ENCODE peak calls at places on chromosomes 7 and 10, in seven cellular contexts. C is body of pancreas; X is PC-9; E is OCI-LY7; Y is heart left ventricle; F is CD8-positive, alpha-beta T cell; H is GM23248. D is an unnamed sample.

GRCh38 chr7:131829911-131830310 is 273.5 kb upstream of the PODXL start:
- DNase-seq in Y (peak; percentile 46), F (no peak), C (peak; percentile 14), X (no peak), H (peak; percentile 16), E (no peak), D (no peak)

GRCh38 chr7:114519215-114519614 is 104.6 kb downstream of the FOXP2 start:
- DNase-seq in H (no peak), F (no peak), Y (no peak), E (no peak), X (no peak), C (no peak), D (no peak)

GRCh38 chr7:115721293-115721920 is 309.2 kb downstream of the TFEC start:
- DNase-seq in H (no peak), C (no peak), X (no peak), E (no peak), Y (no peak), F (no peak), D (no peak)

GRCh38 chr7:155918720-155919399 is 106.6 kb upstream of the SHH start:
- DNase-seq in E (no peak), C (peak; percentile 74), X (peak; percentile 99), Y (peak; percentile 27), F (no peak), H (peak; percentile 17), D (peak; percentile 88)

GRCh38 chr7:70795948-70796347 is 336.0 kb upstream of the GALNT17 start:
- DNase-seq in H (no peak), Y (no peak), F (no peak), E (no peak), C (no peak), X (no peak), D (no peak)

GRCh38 chr7:1817061-1817712 is 147.1 kb downstream of the ELFN1 start:
- DNase-seq in Y (no peak), C (no peak), F (no peak), E (no peak), X (peak; percentile 23), H (no peak), D (no peak)

GRCh38 chr10:99743841-99744240 is 11.8 kb downstream of the CUTC start:
- DNase-seq in E (no peak), C (no peak), X (no peak), Y (no peak), H (no peak), F (no peak), D (no peak)

GRCh38 chr7:157673573-157673972 is 336.8 kb downstream of the DNAJB6 start:
- DNase-seq in H (no peak), X (no peak), F (no peak), E (no peak), Y (no peak), C (no peak), D (no peak)

GRCh38 chr7:28672397-28672797 is 260.1 kb downstream of the CREB5 start:
- DNase-seq in H (no peak), Y (no peak), E (no peak), X (no peak), C (no peak), F (no peak), D (no peak)

GRCh38 chr10:60733189-60733815 is 45.0 kb upstream of the CDK1 start:
- DNase-seq in E (no peak), C (peak; percentile 73), Y (no peak), X (peak; percentile 60), H (peak; percentile 32), F (no peak), D (peak; percentile 16)

GRCh38 chr10:48744587-48744986 is 59.9 kb downstream of the WDFY4 start:
- DNase-seq in H (no peak), X (no peak), C (no peak), E (no peak), Y (no peak), F (no peak), D (no peak)

GRCh38 chr10:82212753-82213152 is 337.8 kb downstream of the NRG3 start:
- DNase-seq in C (no peak), Y (no peak), H (no peak), E (no peak), F (no peak), X (no peak), D (no peak)

GRCh38 chr7:50814166-50814565 is 31.5 kb upstream of the GRB10 start:
- DNase-seq in Y (no peak), E (no peak), H (no peak), X (no peak), F (no peak), C (no peak), D (no peak)

GRCh38 chr7:88268858-88269257 is 37.8 kb downstream of the STEAP4 start:
- DNase-seq in E (no peak), X (peak; percentile 25), F (no peak), H (no peak), C (peak; percentile 13), Y (no peak), D (no peak)

GRCh38 chr7:150931199-150931869 is 46.8 kb downstream of the KCNH2 start:
- DNase-seq in F (no peak), C (no peak), X (no peak), H (no peak), E (no peak), Y (no peak), D (no peak)

GRCh38 chr10:94285271-94285670 is 77.5 kb downstream of the NOC3L start:
- DNase-seq in Y (no peak), F (no peak), H (no peak), E (no peak), X (no peak), C (no peak), D (no peak)

GRCh38 chr7:84060000-84060399 is 134.6 kb downstream of the SEMA3A start:
- DNase-seq in X (no peak), Y (no peak), F (no peak), E (no peak), C (no peak), H (no peak), D (no peak)

GRCh38 chr7:67137464-67137863 is 140.8 kb downstream of the TYW1 start:
- DNase-seq in H (peak; percentile 24), Y (no peak), C (no peak), X (no peak), E (no peak), F (no peak), D (no peak)

GRCh38 chr7:74356589-74357315 is 67.5 kb downstream of the CLIP2 start:
- DNase-seq in H (no peak), X (no peak), Y (no peak), F (no peak), C (no peak), E (no peak), D (no peak)

GRCh38 chr10:72044417-72045041 is 43.8 kb downstream of the SPOCK2 start:
- DNase-seq in F (no peak), X (no peak), H (no peak), C (peak; percentile 40), Y (peak; percentile 58), E (no peak), D (peak; percentile 61)

GRCh38 chr10:132359305-132360040 is 27.5 kb downstream of the LRRC27 start:
- DNase-seq in X (no peak), E (no peak), C (no peak), Y (peak; percentile 77), H (no peak), F (no peak), D (no peak)

GRCh38 chr10:69643779-69644657 is 14.0 kb downstream of the FAM241B start:
- DNase-seq in F (no peak), Y (no peak), H (no peak), C (no peak), X (no peak), E (no peak), D (no peak)

GRCh38 chr10:118939216-118940007 is 90.1 kb upstream of the NANOS1 start:
- DNase-seq in F (no peak), Y (no peak), X (no peak), H (peak; percentile 65), C (no peak), E (no peak), D (no peak)

GRCh38 chr10:132971448-132972148 is 29.2 kb upstream of the CFAP46 start:
- DNase-seq in H (no peak), X (no peak), E (no peak), F (no peak), Y (no peak), C (no peak), D (no peak)

GRCh38 chr7:7783001-7783400 is 64.6 kb upstream of the RPA3 start:
- DNase-seq in E (no peak), Y (no peak), F (no peak), C (no peak), X (no peak), H (no peak), D (no peak)

DNA sequence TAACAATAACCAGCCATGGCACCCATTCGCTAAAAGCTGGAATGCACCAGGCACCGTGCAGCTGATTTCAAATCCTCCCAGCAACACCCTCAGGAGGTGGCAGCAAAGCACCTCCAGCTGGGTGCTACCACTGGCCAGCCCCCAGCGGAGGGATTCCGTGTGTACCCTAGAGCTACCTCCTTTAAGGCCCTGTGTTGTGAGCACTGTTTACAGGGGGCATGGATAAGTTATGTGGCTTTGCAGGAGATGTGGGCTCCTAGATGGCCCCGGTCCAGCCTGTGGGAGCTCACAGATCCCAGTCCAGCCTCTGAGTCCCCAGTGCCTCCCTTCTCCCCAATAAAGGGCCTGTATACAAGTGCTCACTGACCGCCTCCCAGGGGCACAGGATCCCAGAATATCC is 27.1 kb downstream of the TNRC18 start:
- DNase-seq in E (peak; percentile 78), X (peak; percentile 47), Y (no peak), C (peak; percentile 30), F (peak; percentile 47), H (peak; percentile 57), D (no peak)
- H3K4me3 ChIP-seq in E (peak overlapping the region; percentile 83), X (peak overlapping the region; percentile 84), Y (no peak overlapping the region), C (no peak overlapping the region), F (peak overlapping the region; percentile 96), H (peak overlapping the region; percentile 78), D (no peak overlapping the region)

DNA sequence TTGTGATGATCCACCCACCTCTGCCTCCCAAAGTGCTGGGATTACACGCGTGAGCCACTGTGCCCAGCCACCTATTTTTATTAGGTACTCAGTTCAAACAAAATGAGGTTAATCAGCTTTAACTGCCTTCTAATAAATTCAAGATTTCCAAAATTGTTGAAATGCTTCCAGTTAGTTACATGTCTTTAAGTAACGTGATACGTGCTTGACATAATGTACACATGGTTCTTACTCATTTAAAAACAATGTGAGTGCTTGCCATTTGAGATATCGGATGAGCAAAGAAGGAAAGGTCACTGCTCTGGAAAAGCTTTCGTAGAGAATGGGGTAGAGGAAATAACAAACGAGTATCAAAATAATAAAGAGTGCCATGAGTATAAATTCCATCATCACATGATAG is 83.6 kb downstream of the KMT2E start:
- DNase-seq in Y (no peak), C (no peak), F (no peak), H (peak; percentile 88), X (peak; percentile 60), E (no peak), D (no peak)
- H3K27ac ChIP-seq in Y (peak overlapping the region; percentile 38), C (no peak overlapping the region), F (no peak overlapping the region), H (peak overlapping the region; percentile 61), X (no peak overlapping the region), E (no peak overlapping the region), D (no peak overlapping the region)

GRCh38 chr10:97427571-97428179 is 1.7 kb downstream of the PGAM1 start:
- DNase-seq in F (no peak), C (peak; percentile 45), Y (no peak), H (peak; percentile 70), E (no peak), X (peak; percentile 55), D (no peak)
- H3K4me3 ChIP-seq in F (peak overlapping the region; percentile 84), C (no peak overlapping the region), Y (peak overlapping the region; percentile 92), H (peak overlapping the region; percentile 88), E (peak overlapping the region; percentile 87), X (peak overlapping the region; percentile 84), D (no peak overlapping the region)

DNA sequence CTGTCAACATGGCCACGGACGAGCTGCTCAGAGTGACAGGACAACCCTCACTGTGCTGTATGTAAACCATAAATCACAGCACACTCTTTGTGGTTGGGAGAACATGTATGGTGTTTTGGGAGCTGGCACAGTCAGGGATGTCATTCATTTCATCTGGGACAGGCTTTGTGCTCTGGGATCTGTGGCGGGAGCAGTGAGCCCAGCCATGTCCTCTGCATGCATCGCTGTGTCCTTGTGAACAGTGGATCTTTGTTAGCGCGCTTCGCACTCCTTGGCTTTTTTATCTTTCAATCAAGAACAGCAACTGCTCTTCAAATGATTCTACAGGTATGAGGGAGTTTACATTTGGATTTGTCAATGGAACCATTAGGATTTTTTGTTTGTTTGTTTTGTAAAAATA is 7.1 kb downstream of the CCM2 start:
- DNase-seq in H (no peak), X (no peak), E (no peak), Y (no peak), C (no peak), F (no peak), D (no peak)
- H3K27ac ChIP-seq in H (no peak overlapping the region), X (no peak overlapping the region), E (peak overlapping the region; percentile 48), Y (no peak overlapping the region), C (no peak overlapping the region), F (no peak overlapping the region), D (no peak overlapping the region)

D was measured in adrenal gland.